ENCODE peak calls at places on chromosomes 5 and 9, in five cellular contexts. M is tibial artery, Q is dermis blood vessel endothelial cell, X is SW 1271, O is GM06990. U is an unnamed sample.

GRCh38 chr9:37753489-37754190 is at the start of gene TRMT10B:
- DNase-seq in M (peak), Q (peak), X (no peak), O (peak), U (peak)

GRCh38 chr9:71634753-71635152 is 133.6 kb downstream of the CEMIP2 start:
- DNase-seq in M (no peak), Q (no peak), X (no peak), O (no peak), U (no peak)

GRCh38 chr9:137030528-137030927 is 1.4 kb downstream of the FUT7 start:
- DNase-seq in M (no peak), Q (no peak), X (no peak), O (peak), U (no peak)

GRCh38 chr5:132353593-132353992 is 15.9 kb upstream of the SLC22A5 start:
- DNase-seq in M (no peak), Q (no peak), X (no peak), O (no peak), U (no peak)

GRCh38 chr5:177607452-177608192 is 7.7 kb downstream of the B4GALT7 start:
- DNase-seq in M (peak), Q (peak), X (peak), O (peak), U (peak)

GRCh38 chr5:173812811-173813550 is 75.2 kb upstream of the CPEB4 start:
- DNase-seq in M (no peak), Q (no peak), X (no peak), O (no peak), U (no peak)

GRCh38 chr5:98424681-98425454 is 348.6 kb upstream of the RGMB start:
- DNase-seq in M (no peak), Q (no peak), X (no peak), O (no peak), U (no peak)

GRCh38 chr5:132090107-132090506 is 16.5 kb downstream of the CSF2 start:
- DNase-seq in M (no peak), Q (peak), X (peak), O (no peak), U (no peak)

GRCh38 chr5:136374003-136374402 is 8.7 kb upstream of the TRPC7 start:
- DNase-seq in M (no peak), Q (peak), X (no peak), O (no peak), U (no peak)

GRCh38 chr5:57277085-57277484 is 103.2 kb downstream of the GPBP1 start:
- DNase-seq in M (no peak), Q (peak), X (no peak), O (no peak), U (no peak)

GRCh38 chr5:167585184-167585583 is 706.3 kb upstream of the WWC1 start:
- DNase-seq in M (no peak), Q (no peak), X (no peak), O (no peak), U (no peak)